ENCODE peak calls at places on chromosomes 16 and 17, in seven cellular contexts. F, J, V, P, W, M and Q are unnamed samples.
A peak's percentile ranks its signal among the peaks of the same experiment; 100 is the strongest.

GRCh38 chr16:57624044-57624688 is 4.3 kb upstream of the ADGRG1 start:
- DNase-seq in F (no peak), J (no peak), V (no peak), P (no peak), W (no peak), M (no peak), Q (no peak)

GRCh38 chr17:34151081-34151480 is 104.0 kb upstream of the CCL2 start:
- DNase-seq in F (no peak), J (no peak), V (no peak), P (no peak), W (no peak), M (no peak), Q (no peak)

GRCh38 chr16:57600048-57600835 is 28.2 kb upstream of the ADGRG1 start:
- DNase-seq in F (peak; percentile 66), J (peak; percentile 26), V (peak; percentile 74), P (peak; percentile 81), W (no peak), M (peak; percentile 94), Q (no peak)

GRCh38 chr17:76420356-76421053 is 32.4 kb downstream of the UBE2O start:
- DNase-seq in F (no peak), J (no peak), V (no peak), P (no peak), W (no peak), M (no peak), Q (no peak)

GRCh38 chr16:84020353-84020752 is 22.2 kb downstream of the SLC38A8 start:
- DNase-seq in F (no peak), J (no peak), V (no peak), P (no peak), W (no peak), M (no peak), Q (no peak)

GRCh38 chr17:48597775-48598631 is 4.4 kb upstream of the HOXB5 start:
- DNase-seq in F (peak; percentile 67), J (peak; percentile 33), V (peak; percentile 69), P (no peak), W (no peak), M (peak; percentile 83), Q (no peak)

GRCh38 chr17:55410722-55411462 is 10.7 kb downstream of the MMD start:
- DNase-seq in F (peak; percentile 97), J (no peak), V (no peak), P (no peak), W (no peak), M (no peak), Q (no peak)

GRCh38 chr16:81606039-81606438 is 161.4 kb downstream of the CMIP start:
- DNase-seq in F (no peak), J (no peak), V (no peak), P (no peak), W (no peak), M (no peak), Q (no peak)

GRCh38 chr17:29358421-29358820 is 31.7 kb upstream of the TAOK1 start:
- DNase-seq in F (no peak), J (no peak), V (no peak), P (no peak), W (no peak), M (peak; percentile 4), Q (no peak)

GRCh38 chr16:78210305-78210704 is 110.9 kb downstream of the WWOX start:
- DNase-seq in F (peak; percentile 90), J (no peak), V (no peak), P (no peak), W (no peak), M (peak; percentile 52), Q (no peak)

GRCh38 chr16:25011891-25012499 is 3.2 kb downstream of the ARHGAP17 start:
- DNase-seq in F (peak; percentile 50), J (no peak), V (no peak), P (no peak), W (no peak), M (no peak), Q (no peak)

GRCh38 chr17:7479389-7480192 is at the start of gene ZBTB4:
- DNase-seq in F (peak; percentile 37), J (peak; percentile 51), V (peak; percentile 76), P (peak; percentile 60), W (no peak), M (peak; percentile 84), Q (peak; percentile 69)

GRCh38 chr16:49622421-49623402 is 233.2 kb downstream of the ZNF423 start:
- DNase-seq in F (no peak), J (no peak), V (no peak), P (no peak), W (no peak), M (peak; percentile 32), Q (no peak)

GRCh38 chr16:24988593-24989338 is 26.4 kb downstream of the ARHGAP17 start:
- DNase-seq in F (peak; percentile 92), J (peak; percentile 54), V (no peak), P (peak; percentile 30), W (peak; percentile 31), M (no peak), Q (no peak)

GRCh38 chr16:55853114-55853513 is 20.2 kb upstream of the CES1 start:
- DNase-seq in F (peak; percentile 14), J (no peak), V (no peak), P (no peak), W (no peak), M (no peak), Q (no peak)

GRCh38 chr16:2715519-2715918 is 4.5 kb downstream of the PRSS27 start:
- DNase-seq in F (no peak), J (peak; percentile 68), V (peak; percentile 79), P (no peak), W (peak; percentile 25), M (peak; percentile 90), Q (peak; percentile 63)

GRCh38 chr16:83911290-83911689 is 12.4 kb downstream of the MLYCD start:
- DNase-seq in F (no peak), J (no peak), V (no peak), P (no peak), W (no peak), M (no peak), Q (no peak)

GRCh38 chr16:81424761-81425160 is 19.8 kb upstream of the CMIP start:
- DNase-seq in F (peak; percentile 39), J (no peak), V (no peak), P (no peak), W (no peak), M (no peak), Q (no peak)

GRCh38 chr17:42163696-42164407 is 9.1 kb upstream of the RAB5C start:
- DNase-seq in F (no peak), J (no peak), V (no peak), P (no peak), W (no peak), M (no peak), Q (no peak)

GRCh38 chr17:79835470-79835899 is 3.8 kb downstream of the CBX4 start:
- DNase-seq in F (no peak), J (no peak), V (peak; percentile 44), P (no peak), W (no peak), M (peak; percentile 87), Q (no peak)
- H3K4me3 ChIP-seq in F (no peak overlapping the region), J (peak overlapping the region; percentile 59), V (no peak overlapping the region), P (no peak overlapping the region), W (no peak overlapping the region), M (no peak overlapping the region), Q (no peak overlapping the region)

DNA sequence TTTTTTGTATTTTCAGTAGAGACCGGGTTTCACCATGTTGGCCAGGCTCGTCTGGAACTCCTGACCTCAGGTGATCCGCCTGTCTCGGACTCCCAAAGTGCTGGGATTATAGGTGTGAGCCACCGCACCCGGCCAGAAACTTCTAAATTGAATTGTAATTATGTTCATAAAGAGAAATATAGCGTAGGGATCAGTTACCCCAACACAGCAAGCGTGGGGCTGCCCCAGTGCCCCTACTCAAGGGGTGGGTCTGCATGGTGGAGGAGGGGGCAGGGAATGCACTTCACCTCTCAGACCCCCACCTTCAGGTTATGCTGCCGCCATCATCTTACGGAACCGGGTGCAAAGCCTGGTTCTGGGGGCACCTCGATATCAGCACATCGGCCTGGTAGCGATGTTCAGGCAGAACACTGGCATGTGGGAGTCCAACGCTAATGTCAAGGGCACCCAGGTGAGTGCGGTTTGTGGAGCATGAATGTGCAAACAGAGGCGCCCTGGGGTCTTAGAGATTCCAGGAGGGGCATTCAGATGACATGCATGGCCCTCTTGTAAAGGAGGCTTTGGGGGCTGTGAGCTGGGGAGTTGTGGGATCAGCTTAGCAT is 18.0 kb downstream of the ITGAM start:
- DNase-seq in F (no peak), J (no peak), V (no peak), P (no peak), W (no peak), M (no peak), Q (no peak)
- H3K27ac ChIP-seq in F (no peak overlapping the region), J (no peak overlapping the region), V (no peak overlapping the region), P (no peak overlapping the region), W (no peak overlapping the region), M (no peak overlapping the region), Q (no peak overlapping the region)

GRCh38 chr17:12257176-12257575 is 236.5 kb downstream of the MAP2K4 start:
- DNase-seq in F (no peak), J (no peak), V (no peak), P (no peak), W (no peak), M (no peak), Q (no peak)
- H3K4me1 ChIP-seq in F (no peaks in the 10 kb centered on the region), J (no peaks in the 10 kb centered on the region), V (no peaks in the 10 kb centered on the region), P (peaks cover 9% of the 10 kb centered on the region), W (no peaks in the 10 kb centered on the region), M (peaks cover 4% of the 10 kb centered on the region), Q (no peaks in the 10 kb centered on the region)

GRCh38 chr16:67892375-67892774 is 679 bp upstream of the PSKH1 start:
- DNase-seq in F (no peak), J (no peak), V (no peak), P (no peak), W (no peak), M (no peak), Q (no peak)
- H3K4me3 ChIP-seq in F (peak overlapping the region; percentile 68), J (peak overlapping the region; percentile 100), V (peak overlapping the region; percentile 92), P (peak overlapping the region; percentile 98), W (peak overlapping the region; percentile 72), M (peak overlapping the region; percentile 82), Q (peak overlapping the region; percentile 54)

GRCh38 chr17:69655902-69656301 is 241.4 kb downstream of the MAP2K6 start:
- DNase-seq in F (no peak), J (no peak), V (no peak), P (no peak), W (no peak), M (no peak), Q (no peak)
- H3K27ac ChIP-seq in F (no peak overlapping the region), J (no peak overlapping the region), V (no peak overlapping the region), P (no peak overlapping the region), W (no peak overlapping the region), M (no peak overlapping the region), Q (no peak overlapping the region)

DNA sequence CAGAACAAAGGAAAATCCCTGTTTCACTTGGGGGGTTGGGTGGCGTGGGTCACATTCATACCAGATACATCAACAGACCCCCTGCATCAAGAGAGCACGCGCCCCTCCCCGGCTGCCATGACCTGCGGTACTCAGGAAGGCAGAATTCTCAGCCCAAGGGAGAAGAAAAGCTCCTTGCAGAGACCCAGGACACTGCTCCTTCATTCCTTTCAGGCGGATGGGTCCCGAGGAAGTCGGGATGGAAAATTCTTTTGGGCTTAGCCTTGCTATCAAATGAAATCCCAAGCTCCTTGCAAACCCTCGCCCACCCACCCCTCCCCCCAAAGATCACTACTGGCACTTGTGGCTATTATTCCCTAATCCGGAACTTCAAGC is 40.6 kb downstream of the HIC1 start:
- DNase-seq in F (no peak), J (no peak), V (no peak), P (no peak), W (no peak), M (peak; percentile 60), Q (no peak)
- H3K4me1 ChIP-seq in F (peaks cover 7% of the 10 kb centered on the region), J (peaks cover 18% of the 10 kb centered on the region), V (peaks cover 46% of the 10 kb centered on the region), P (no peaks in the 10 kb centered on the region), W (no peaks in the 10 kb centered on the region), M (peaks cover 4% of the 10 kb centered on the region), Q (peaks cover 1% of the 10 kb centered on the region)

GRCh38 chr16:10180771-10181163 is 1.5 kb downstream of the GRIN2A start:
- DNase-seq in F (no peak), J (peak; percentile 72), V (no peak), P (peak; percentile 28), W (no peak), M (peak; percentile 95), Q (no peak)
- H3K4me3 ChIP-seq in F (no peak overlapping the region), J (peak overlapping the region; percentile 34), V (no peak overlapping the region), P (peak overlapping the region; percentile 35), W (no peak overlapping the region), M (peak overlapping the region; percentile 80), Q (no peak overlapping the region)